ENCODE peak calls at places on chromosome 4, in six cellular contexts. H is stimulated activated naive B cell treated with anti-CD40 and anti-IgM and Interleukin-4, amounts not matched to agents 10 μg/mL and 1 μg/mL and 100 μg/mL, for 72 hours; X is KBM-7; T is COR-L47; V is kidney tubule cell; D is Caki2. U is an unnamed sample.
A peak's percentile ranks its signal among the peaks of the same experiment; 100 is the strongest.

GRCh38 chr4:147787204-147787603 is 55.3 kb downstream of the ARHGAP10 start:
- DNase-seq in D (no peak), T (no peak), X (no peak), H (no peak), V (peak; percentile 54), U (no peak)

GRCh38 chr4:19944251-19944650 is 307.5 kb upstream of the SLIT2 start:
- DNase-seq in T (no peak), X (no peak), V (peak; percentile 10), H (no peak), D (no peak), U (no peak)

GRCh38 chr4:131613086-131613823 is 1535.8 kb upstream of the PCDH10 start:
- DNase-seq in V (no peak), H (no peak), D (no peak), T (no peak), X (no peak), U (no peak)

GRCh38 chr4:122845760-122846159 is 19.1 kb downstream of the FGF2 start:
- DNase-seq in X (no peak), H (no peak), T (no peak), D (peak; percentile 63), V (peak; percentile 39), U (no peak)

GRCh38 chr4:83259586-83259985 is 25.0 kb downstream of the COQ2 start:
- DNase-seq in T (no peak), X (no peak), V (no peak), H (no peak), D (no peak), U (no peak)

GRCh38 chr4:66178901-66179300 is 508.6 kb upstream of the EPHA5 start:
- DNase-seq in D (peak; percentile 20), X (no peak), V (peak; percentile 8), H (no peak), T (no peak), U (no peak)

GRCh38 chr4:24799544-24800272 is 4.3 kb downstream of the SOD3 start:
- DNase-seq in T (no peak), V (no peak), H (no peak), D (no peak), X (no peak), U (peak; percentile 47)

GRCh38 chr4:1052231-1052671 is 40.8 kb downstream of the FGFRL1 start:
- DNase-seq in X (no peak), T (no peak), H (no peak), D (no peak), V (no peak), U (no peak)

GRCh38 chr4:109729155-109729562 is 711 bp downstream of the PLA2G12A start:
- DNase-seq in D (no peak), X (no peak), V (peak; percentile 22), T (no peak), H (no peak), U (no peak)

GRCh38 chr4:127479031-127479622 is 153.6 kb upstream of the INTU start:
- DNase-seq in X (peak; percentile 36), H (no peak), D (peak; percentile 1), V (peak; percentile 39), T (peak; percentile 49), U (no peak)

U was measured in lower lobe of right lung.